ENCODE peak calls at places on chromosomes 7 and 10, in four cellular contexts. R, L, T and U are unnamed samples.

GRCh38 chr10:124992462-124993344 is 50.8 kb downstream of the ZRANB1 start:
- DNase-seq in L (peak), R (peak), T (no peak), U (peak)

GRCh38 chr7:30743371-30744074 is 8.4 kb upstream of the INMT start:
- DNase-seq in L (no peak), R (peak), T (no peak), U (peak)

GRCh38 chr10:116470768-116471415 is 43.2 kb downstream of the PNLIPRP3 start:
- DNase-seq in T (no peak), L (no peak), R (no peak), U (no peak)

GRCh38 chr10:33157108-33157507 is 177.4 kb downstream of the NRP1 start:
- DNase-seq in R (peak), L (no peak), T (no peak), U (peak)

GRCh38 chr7:93178213-93178612 is 30.0 kb upstream of the SAMD9L start:
- DNase-seq in L (no peak), R (peak), T (no peak), U (no peak)

GRCh38 chr7:99562832-99563231 is 4.4 kb downstream of the ZNF655 start:
- DNase-seq in R (peak), L (no peak), T (no peak), U (peak)

GRCh38 chr10:112950714-112951348 is 784 bp downstream of the TCF7L2 start:
- DNase-seq in R (peak), T (no peak), L (peak), U (no peak)

GRCh38 chr10:91883549-91884542 is 25.4 kb downstream of the FGFBP3 start:
- DNase-seq in T (no peak), L (no peak), R (peak), U (no peak)

GRCh38 chr10:128124813-128125403 is 1.3 kb downstream of the MKI67 start:
- DNase-seq in R (no peak), L (peak), T (no peak), U (no peak)

GRCh38 chr7:16598015-16598414 is 47.5 kb downstream of the ANKMY2 start:
- DNase-seq in L (no peak), T (no peak), R (no peak), U (no peak)

GRCh38 chr10:89351402-89352038 is 23.7 kb downstream of the IFIT3 start:
- DNase-seq in T (peak), R (no peak), L (peak), U (peak)

GRCh38 chr7:102978280-102978679 is 65.5 kb downstream of the LRRC17 start:
- DNase-seq in T (no peak), L (no peak), R (peak), U (peak)

GRCh38 chr7:128347573-128348147 is 4.0 kb upstream of the RBM28 start:
- DNase-seq in T (no peak), R (peak), L (no peak), U (peak)

GRCh38 chr10:58735087-58735486 is 222.4 kb downstream of the BICC1 start:
- DNase-seq in L (no peak), R (no peak), T (no peak), U (no peak)

GRCh38 chr10:128526793-128527375 is 400.7 kb upstream of the MKI67 start:
- DNase-seq in L (no peak), R (no peak), T (no peak), U (no peak)

GRCh38 chr7:151115836-151116418 is 29.7 kb downstream of the AGAP3 start:
- DNase-seq in L (no peak), T (no peak), R (no peak), U (no peak)

DNA sequence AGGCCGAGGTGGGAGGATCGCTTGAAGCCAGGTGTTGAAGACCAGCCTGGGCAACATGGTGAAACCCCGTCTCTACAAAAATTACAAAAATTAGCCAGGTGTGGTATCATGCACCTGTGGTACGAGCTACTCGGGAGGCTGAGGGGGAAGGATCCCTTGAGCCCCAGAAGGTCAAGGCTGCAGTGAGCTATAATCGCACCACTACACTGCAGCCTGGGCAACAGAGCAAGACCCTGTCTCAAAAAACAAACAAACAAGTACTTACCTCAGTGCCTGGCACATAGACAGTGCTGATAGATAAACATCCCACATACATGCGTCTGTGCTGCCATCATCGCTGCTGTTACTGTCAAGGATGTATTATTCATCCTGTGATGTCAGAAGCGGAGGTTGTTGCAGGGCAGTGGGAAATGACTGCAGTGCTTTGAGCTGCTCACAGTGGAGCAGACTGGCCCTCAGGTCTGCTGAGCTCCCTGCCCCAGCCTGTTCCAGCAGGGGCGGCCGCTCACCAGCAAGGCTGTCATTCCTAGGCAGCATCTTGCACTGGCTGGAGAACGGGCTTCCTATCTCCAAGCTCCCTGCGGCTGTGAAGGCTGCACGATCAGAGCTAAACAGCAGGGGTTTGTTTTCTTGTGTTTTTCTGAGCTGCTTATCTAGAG is 18.6 kb downstream of the FOXK1 start:
- DNase-seq in R (peak), T (no peak), L (no peak), U (peak)
- TF ChIP-seq CTCF in R (peak), T (no peak), L (no peak), U (no peak)

GRCh38 chr7:139750459-139751095 is 27.2 kb downstream of the HIPK2 start:
- DNase-seq in T (no peak), R (no peak), L (no peak), U (no peak)

GRCh38 chr7:139752600-139752999 is 25.2 kb downstream of the HIPK2 start:
- DNase-seq in T (no peak), R (no peak), L (no peak), U (no peak)

GRCh38 chr7:139753693-139754111 is 24.1 kb downstream of the HIPK2 start:
- DNase-seq in R (no peak), L (no peak), T (no peak), U (no peak)

GRCh38 chr7:139752148-139752547 is 25.6 kb downstream of the HIPK2 start:
- DNase-seq in R (no peak), T (no peak), L (no peak), U (no peak)

GRCh38 chr7:139753079-139753692 is 24.6 kb downstream of the HIPK2 start:
- DNase-seq in R (no peak), L (no peak), T (no peak), U (no peak)
- TF ChIP-seq CTCF in R (peak), L (no peak), T (no peak), U (peak)

DNA sequence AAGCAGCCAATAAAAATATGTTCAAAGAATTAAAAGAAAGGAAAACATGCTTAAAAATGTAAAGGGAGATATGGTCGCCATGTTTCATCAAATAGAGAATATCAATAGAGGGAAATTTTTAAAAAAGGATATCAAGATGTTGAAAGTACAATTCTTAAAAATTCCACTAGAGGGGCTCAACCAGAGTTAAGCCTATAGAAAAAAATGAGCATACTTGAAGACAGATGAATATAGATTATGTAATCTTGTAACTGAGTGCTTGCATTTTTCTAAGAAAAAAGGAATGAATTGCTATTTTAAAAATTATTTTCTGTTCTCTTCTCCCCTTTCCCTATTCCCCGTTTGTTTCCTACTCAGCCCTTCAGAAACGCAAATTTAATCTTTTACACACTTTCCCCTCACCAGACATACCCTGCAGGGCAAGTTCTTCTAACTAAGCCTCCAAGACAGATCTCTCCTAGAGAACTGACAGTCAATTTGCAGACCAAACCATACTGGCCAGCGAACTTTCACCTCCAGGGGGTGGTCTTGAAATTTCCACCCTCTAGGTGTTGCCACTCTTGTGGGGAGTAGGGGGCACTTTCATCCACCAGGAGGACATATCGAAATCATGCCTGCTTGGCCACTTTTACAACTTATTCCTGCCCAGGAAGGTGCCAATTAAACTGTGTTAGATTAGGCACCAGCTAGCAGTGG is 67.7 kb downstream of the NSUN6 start:
- DNase-seq in L (no peak), R (peak), T (no peak), U (no peak)
- TF ChIP-seq CTCF in L (no peak), R (peak), T (peak), U (peak)

DNA sequence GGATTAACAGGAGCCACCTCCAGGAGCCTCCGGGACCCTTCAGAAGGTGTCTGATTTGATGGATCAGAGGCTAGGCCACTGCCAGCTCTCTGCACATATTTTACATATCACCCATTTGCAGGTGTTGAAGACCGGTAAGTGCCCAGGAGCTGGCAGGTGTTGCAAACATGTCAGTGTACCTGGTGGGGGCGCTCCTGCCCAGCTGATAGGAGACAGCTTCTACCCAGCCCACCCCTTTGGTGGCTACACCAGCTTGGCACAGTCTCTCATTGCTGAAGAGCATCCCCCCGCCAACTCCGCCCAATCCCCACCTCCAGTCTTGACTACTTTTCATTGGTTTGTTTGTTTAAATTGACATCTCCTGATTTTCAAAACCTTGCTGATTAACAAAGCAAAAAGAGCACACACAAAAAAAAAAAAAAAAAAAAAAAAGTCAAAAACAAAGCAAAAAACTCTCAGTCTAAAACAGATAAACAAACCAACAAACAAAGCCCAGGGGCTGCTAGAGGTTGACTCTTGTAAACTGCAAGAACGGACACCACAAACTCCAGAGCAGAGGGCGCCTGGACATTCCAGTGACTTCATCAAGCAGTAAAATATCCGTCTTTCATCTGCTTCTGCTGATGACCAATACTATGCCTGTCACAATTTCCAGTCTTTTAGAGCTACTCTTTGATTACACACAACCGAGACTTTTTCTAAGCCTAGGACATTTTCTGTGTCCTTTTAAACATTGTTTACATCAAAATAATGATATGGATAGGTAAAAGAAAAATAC is 275.3 kb downstream of the NRG3 start:
- DNase-seq in L (peak), T (no peak), R (peak), U (no peak)
- TF ChIP-seq CTCF in L (peak), T (peak), R (peak), U (no peak)

GRCh38 chr7:24721378-24722030 is 35.8 kb downstream of the GSDME start:
- DNase-seq in R (no peak), T (no peak), L (no peak), U (no peak)

GRCh38 chr7:24724451-24725190 is 32.6 kb downstream of the GSDME start:
- DNase-seq in L (no peak), T (no peak), R (no peak), U (no peak)

GRCh38 chr7:24725554-24726260 is 31.6 kb downstream of the GSDME start:
- DNase-seq in T (no peak), L (no peak), R (no peak), U (no peak)

GRCh38 chr7:24722386-24723177 is 34.7 kb downstream of the GSDME start:
- DNase-seq in R (peak), T (no peak), L (no peak), U (peak)

DNA sequence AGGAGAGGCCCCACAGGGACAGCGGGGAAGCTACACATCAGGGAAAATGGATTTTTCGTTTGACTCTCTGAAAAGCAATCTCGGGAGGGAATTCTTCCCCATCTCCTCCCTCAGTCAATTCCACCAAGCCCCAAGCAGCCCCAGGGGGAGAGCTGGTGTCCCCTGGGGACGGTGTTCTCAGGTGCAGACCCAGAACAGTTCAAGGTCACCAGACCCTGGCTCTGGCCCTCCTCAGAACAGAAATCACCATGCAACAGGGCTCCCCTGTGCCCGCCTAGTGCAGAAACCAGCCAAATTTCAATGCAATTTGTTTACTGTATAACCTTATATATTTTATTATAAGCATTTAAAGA is 34.1 kb downstream of the GSDME start:
- DNase-seq in R (no peak), L (no peak), T (no peak), U (no peak)
- TF ChIP-seq CTCF in R (no peak), L (no peak), T (no peak), U (no peak)

DNA sequence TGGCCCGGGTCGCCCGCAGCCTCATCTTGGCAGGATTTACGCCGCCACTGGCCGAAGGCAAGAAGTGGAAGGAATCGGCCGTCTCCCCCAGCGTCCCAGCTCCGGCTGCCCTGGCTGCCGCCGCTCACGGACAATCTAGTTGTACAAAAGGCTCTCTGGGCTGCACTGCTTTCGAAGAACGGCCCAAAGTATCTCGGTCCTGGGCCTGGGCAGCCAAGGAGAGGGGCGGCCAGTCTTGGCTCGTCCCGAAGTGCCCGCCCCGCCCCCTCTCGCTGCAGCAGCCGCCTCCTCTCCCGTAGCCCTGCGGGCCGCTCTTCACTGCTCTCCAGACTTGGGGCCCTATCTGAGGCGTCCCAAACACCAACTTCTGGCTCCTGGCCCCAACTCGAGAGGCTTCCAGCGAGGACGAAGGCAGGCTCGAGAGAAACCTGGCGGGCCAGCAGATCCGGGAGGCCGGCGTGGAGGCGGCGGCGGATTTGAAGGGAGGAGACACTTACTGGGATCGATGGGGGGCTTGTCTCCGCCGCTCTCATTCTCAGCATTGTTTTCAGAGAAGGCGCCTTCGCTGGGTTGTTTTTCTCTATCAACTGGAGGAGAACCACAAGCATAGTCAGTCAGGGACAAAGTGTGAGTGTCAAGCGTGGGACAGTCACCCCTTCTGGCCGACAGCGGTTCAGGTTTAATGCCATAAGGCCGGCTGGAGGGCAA is 802 bp downstream of the HOXA9 start:
- DNase-seq in L (no peak), R (no peak), T (no peak), U (no peak)
- TF ChIP-seq CTCF in L (no peak), R (no peak), T (no peak), U (peak)

GRCh38 chr7:130818056-130818455 is 84.0 kb upstream of the KLF14 start:
- DNase-seq in T (no peak), R (no peak), L (no peak), U (no peak)

DNA sequence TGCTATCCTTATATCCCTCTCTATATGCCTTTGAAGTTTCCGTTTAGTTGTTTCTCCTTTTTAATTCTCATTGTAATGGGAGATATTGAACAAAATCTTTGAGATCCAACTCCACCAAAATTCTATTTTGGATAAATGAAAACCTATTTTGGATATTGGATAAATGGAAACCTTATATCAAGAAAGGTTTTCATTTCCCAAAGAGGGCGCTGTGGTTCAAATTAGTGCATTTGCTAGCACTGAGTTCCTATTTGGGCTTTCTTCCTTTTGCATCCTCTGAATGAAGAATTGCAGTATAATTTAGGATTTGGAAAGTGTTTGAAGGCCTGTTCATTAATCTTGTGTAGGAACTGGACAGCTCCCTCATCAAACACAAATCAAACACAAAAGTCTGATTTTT is 80.7 kb upstream of the KLF14 start:
- DNase-seq in L (no peak), R (peak), T (no peak), U (peak)
- TF ChIP-seq CTCF in L (peak), R (peak), T (peak), U (peak)

DNA sequence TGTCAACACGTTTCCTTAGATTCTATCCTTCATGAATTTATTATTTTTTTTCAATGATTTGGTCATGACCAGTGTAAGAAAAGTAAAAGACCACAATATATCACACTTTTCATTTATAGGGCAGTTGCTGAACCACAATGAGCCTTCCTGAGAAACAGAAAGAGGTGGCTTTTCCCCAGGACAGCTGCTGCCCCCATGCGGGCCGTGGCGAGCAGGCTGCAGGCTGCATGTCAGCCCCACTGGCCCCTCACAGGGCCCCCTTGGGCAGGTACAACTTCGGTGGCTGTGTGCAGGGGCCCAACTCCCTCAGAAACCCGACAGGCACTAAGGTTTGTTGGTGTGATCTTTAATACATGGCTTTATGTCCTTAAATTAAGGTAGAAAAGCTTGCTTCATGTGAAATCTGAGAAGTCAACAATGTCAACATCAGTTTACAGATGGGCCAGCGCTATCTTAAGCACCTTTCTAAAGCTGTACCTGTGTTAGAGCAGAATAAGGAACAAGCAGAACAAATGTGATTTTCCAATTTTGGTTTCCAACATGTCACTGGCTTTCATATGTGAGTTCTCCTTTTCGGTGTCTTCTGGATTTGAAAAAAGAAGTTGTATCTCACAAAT is 10.6 kb downstream of the BEND7 start:
- DNase-seq in L (peak), R (peak), T (no peak), U (no peak)
- TF ChIP-seq CTCF in L (peak), R (peak), T (peak), U (peak)